ENCODE peak calls at places on chromosomes 3 and 15, in eight cellular contexts. B is AG09319; D is stimulated activated CD4-positive, alpha-beta T cell treated with anti-CD3 and anti-CD28 coated beads, TNF-alpha, amount 100 ng/mL, for 4 hours; G is mesenchymal stem cell; Y is tibial nerve; Q is fibroblast of mammary gland; J is AML-193; N is fibroblast of the aortic adventitia. M is an unnamed sample.
A peak's percentile ranks its signal among the peaks of the same experiment; 100 is the strongest.

GRCh38 chr15:45126535-45127158 is 3.0 kb downstream of the DUOXA1 start:
- DNase-seq in B (no peak), D (no peak), G (peak; percentile 20), Y (no peak), Q (peak; percentile 43), J (peak; percentile 45), N (peak; percentile 34), M (peak; percentile 1)

GRCh38 chr3:33064929-33065328 is 32.0 kb downstream of the GLB1 start:
- DNase-seq in B (no peak), D (no peak), G (no peak), Y (no peak), Q (no peak), J (peak; percentile 31), N (no peak), M (no peak)

GRCh38 chr15:48392356-48392755 is 61.1 kb downstream of the DUT start:
- DNase-seq in B (no peak), D (no peak), G (no peak), Y (no peak), Q (peak; percentile 83), J (no peak), N (peak; percentile 96), M (no peak)

GRCh38 chr3:141050913-141051632 is at the start of gene SPSB4:
- DNase-seq in B (no peak), D (no peak), G (peak; percentile 53), Y (no peak), Q (peak; percentile 37), J (peak; percentile 3), N (no peak), M (peak; percentile 18)

GRCh38 chr3:42544492-42545283 is 37.1 kb downstream of the SEC22C start:
- DNase-seq in B (no peak), D (no peak), G (peak; percentile 18), Y (no peak), Q (no peak), J (no peak), N (no peak), M (no peak)

GRCh38 chr15:83720466-83720865 is 66.5 kb downstream of the ADAMTSL3 start:
- DNase-seq in B (no peak), D (no peak), G (no peak), Y (no peak), Q (no peak), J (no peak), N (no peak), M (no peak)

GRCh38 chr3:48607519-48607918 is 1.9 kb downstream of the UQCRC1 start:
- DNase-seq in B (no peak), D (no peak), G (peak; percentile 39), Y (no peak), Q (peak; percentile 33), J (no peak), N (no peak), M (no peak)

GRCh38 chr15:58548308-58549012 is 116.7 kb downstream of the LIPC start:
- DNase-seq in B (no peak), D (no peak), G (peak; percentile 11), Y (no peak), Q (no peak), J (no peak), N (no peak), M (no peak)

GRCh38 chr3:20080956-20081554 is 40.8 kb downstream of the KAT2B start:
- DNase-seq in B (no peak), D (no peak), G (no peak), Y (no peak), Q (peak; percentile 16), J (no peak), N (peak; percentile 61), M (peak; percentile 36)

GRCh38 chr3:28761380-28761779 is 412.8 kb upstream of the AZI2 start:
- DNase-seq in B (no peak), D (no peak), G (no peak), Y (no peak), Q (no peak), J (no peak), N (no peak), M (no peak)

GRCh38 chr15:45425135-45425534 is 46.8 kb upstream of the GATM start:
- DNase-seq in B (no peak), D (no peak), G (peak; percentile 32), Y (no peak), Q (peak; percentile 36), J (peak; percentile 20), N (peak; percentile 15), M (peak; percentile 12)

GRCh38 chr3:118987466-118987865 is 47.2 kb downstream of the IGSF11 start:
- DNase-seq in B (no peak), D (no peak), G (no peak), Y (peak; percentile 58), Q (peak; percentile 20), J (no peak), N (peak; percentile 36), M (no peak)

GRCh38 chr15:60844431-60845174 is 365.7 kb upstream of the ICE2 start:
- DNase-seq in B (no peak), D (no peak), G (no peak), Y (no peak), Q (no peak), J (no peak), N (no peak), M (no peak)

GRCh38 chr3:174068035-174068434 is 670.5 kb downstream of the NLGN1 start:
- DNase-seq in B (no peak), D (no peak), G (no peak), Y (no peak), Q (no peak), J (no peak), N (no peak), M (no peak)

GRCh38 chr3:134242649-134243637 is 7.7 kb downstream of the RYK start:
- DNase-seq in B (peak; percentile 71), D (no peak), G (peak; percentile 80), Y (no peak), Q (peak; percentile 96), J (peak; percentile 82), N (peak; percentile 88), M (peak; percentile 53)

GRCh38 chr15:49621327-49622210 is 721 bp downstream of the DTWD1 start:
- DNase-seq in B (no peak), D (no peak), G (peak; percentile 36), Y (no peak), Q (peak; percentile 35), J (peak; percentile 53), N (peak; percentile 54), M (peak; percentile 42)

GRCh38 chr15:76192715-76193114 is 118.6 kb downstream of the ETFA start:
- DNase-seq in B (no peak), D (no peak), G (no peak), Y (no peak), Q (no peak), J (no peak), N (no peak), M (no peak)

GRCh38 chr15:26628879-26629529 is 143.9 kb downstream of the GABRB3 start:
- DNase-seq in B (peak; percentile 14), D (no peak), G (peak; percentile 39), Y (peak; percentile 33), Q (peak; percentile 45), J (no peak), N (peak; percentile 26), M (no peak)

GRCh38 chr15:52050416-52050815 is 31.4 kb downstream of the MAPK6 start:
- DNase-seq in B (no peak), D (no peak), G (peak; percentile 61), Y (no peak), Q (peak; percentile 55), J (no peak), N (peak; percentile 33), M (no peak)

GRCh38 chr15:63077952-63078351 is 35.4 kb downstream of the TPM1 start:
- DNase-seq in B (no peak), D (no peak), G (no peak), Y (no peak), Q (no peak), J (no peak), N (no peak), M (no peak)

GRCh38 chr15:44666208-44667038 is 3.0 kb upstream of the SPG11 start:
- DNase-seq in B (no peak), D (no peak), G (no peak), Y (no peak), Q (no peak), J (peak; percentile 6), N (no peak), M (peak; percentile 60)

GRCh38 chr3:11720220-11721113 is 76.8 kb upstream of the VGLL4 start:
- DNase-seq in B (peak; percentile 70), D (peak; percentile 13), G (peak; percentile 81), Y (peak; percentile 40), Q (peak; percentile 48), J (peak; percentile 67), N (peak; percentile 83), M (peak; percentile 61)

GRCh38 chr15:37698679-37699078 is 235.8 kb upstream of the TMCO5A start:
- DNase-seq in B (no peak), D (no peak), G (peak; percentile 27), Y (no peak), Q (peak; percentile 21), J (no peak), N (no peak), M (no peak)

GRCh38 chr15:69590201-69590600 is 137.6 kb downstream of the RPLP1 start:
- DNase-seq in B (no peak), D (no peak), G (no peak), Y (no peak), Q (no peak), J (no peak), N (no peak), M (no peak)

GRCh38 chr3:113255100-113255853 is 43.9 kb downstream of the BOC start:
- DNase-seq in B (no peak), D (no peak), G (no peak), Y (no peak), Q (peak; percentile 74), J (no peak), N (no peak), M (peak; percentile 90)

GRCh38 chr3:73727117-73727802 is 102.5 kb upstream of the PDZRN3 start:
- DNase-seq in B (peak; percentile 72), D (no peak), G (peak; percentile 98), Y (no peak), Q (peak; percentile 70), J (no peak), N (peak; percentile 93), M (no peak)

M was measured in MV-4-11.